ENCODE peak calls at places on chromosome 1, in six cellular contexts. C is GM04504; B is stimulated activated effector memory CD8-positive, alpha-beta T cell treated with anti-CD3 and anti-CD28 coated beads, Interleukin-12 subunit alpha, Interleukin-12 subunit beta, amount 100 ng/mL, for 72 hours; J is midbrain; I is HEK293T; T is NCI-H524. R is an unnamed sample.

GRCh38 chr1:211135342-211135950 is 1.5 kb upstream of the KCNH1 start:
- DNase-seq in C (no peak), B (no peak), J (peak), I (peak), T (peak), R (no peak)

GRCh38 chr1:43520100-43520828 is 10.4 kb upstream of the PTPRF start:
- DNase-seq in C (no peak), B (no peak), J (no peak), I (no peak), T (peak), R (no peak)

GRCh38 chr1:200258447-200259375 is 151.1 kb downstream of the ZNF281 start:
- DNase-seq in C (no peak), B (no peak), J (no peak), I (peak), T (peak), R (no peak)

GRCh38 chr1:182955596-182956588 is 2.9 kb upstream of the SHCBP1L start:
- DNase-seq in C (peak), B (no peak), J (no peak), I (no peak), T (peak), R (no peak)

GRCh38 chr1:52947490-52947889 is 20.4 kb downstream of the SCP2 start:
- DNase-seq in C (no peak), B (no peak), J (no peak), I (no peak), T (no peak), R (no peak)

GRCh38 chr1:172845371-172845770 is 186.5 kb downstream of the FASLG start:
- DNase-seq in C (no peak), B (peak), J (no peak), I (no peak), T (no peak), R (no peak)

GRCh38 chr1:11245248-11245647 is 17.1 kb downstream of the MTOR start:
- DNase-seq in C (no peak), B (no peak), J (no peak), I (no peak), T (no peak), R (no peak)

GRCh38 chr1:56215771-56216170 is 363.6 kb downstream of the PLPP3 start:
- DNase-seq in C (no peak), B (no peak), J (no peak), I (no peak), T (no peak), R (no peak)

GRCh38 chr1:50275564-50275963 is 147.7 kb downstream of the DMRTA2 start:
- DNase-seq in C (no peak), B (no peak), J (no peak), I (no peak), T (peak), R (no peak)

GRCh38 chr1:27455166-27455811 is 34.7 kb downstream of the WASF2 start:
- DNase-seq in C (no peak), B (no peak), J (no peak), I (no peak), T (no peak), R (no peak)